ENCODE peak calls at places on chromosomes 12 and 14, in five cellular contexts. D, Q, J, A and T are unnamed samples.

GRCh38 chr14:101241147-101241546 is 320.1 kb upstream of the DIO3 start:
- DNase-seq in D (no peak), Q (no peak), J (no peak), A (no peak), T (no peak)

GRCh38 chr12:124612392-124612680 is 44.9 kb upstream of the NCOR2 start:
- DNase-seq in D (no peak), Q (no peak), J (no peak), A (no peak), T (no peak)

GRCh38 chr12:54830199-54830598 is 24.1 kb upstream of the MUCL1 start:
- DNase-seq in D (no peak), Q (no peak), J (no peak), A (no peak), T (no peak)

GRCh38 chr14:90424075-90424474 is 27.2 kb downstream of the CALM1 start:
- DNase-seq in D (no peak), Q (no peak), J (no peak), A (no peak), T (no peak)

GRCh38 chr12:46915861-46916260 is 90.1 kb upstream of the SLC38A4 start:
- DNase-seq in D (no peak), Q (no peak), J (peak), A (no peak), T (no peak)

GRCh38 chr14:67391266-67391665 is 20.7 kb downstream of the PLEK2 start:
- DNase-seq in D (no peak), Q (no peak), J (no peak), A (no peak), T (no peak)

GRCh38 chr14:102020058-102020971 is 55.9 kb downstream of the DYNC1H1 start:
- DNase-seq in D (no peak), Q (peak), J (peak), A (peak), T (no peak)

GRCh38 chr14:20278414-20278813 is 27.3 kb downstream of the TTC5 start:
- DNase-seq in D (no peak), Q (no peak), J (peak), A (no peak), T (peak)

GRCh38 chr12:90959538-90960139 is 4.7 kb upstream of the CCER1 start:
- DNase-seq in D (no peak), Q (no peak), J (peak), A (no peak), T (no peak)